ENCODE peak calls at places on chromosomes 16 and 17, in four cellular contexts. Y is prostate gland, H is H1, Q is A549. C is an unnamed sample.

GRCh38 chr16:86798247-86799041 is 220.1 kb downstream of the FOXL1 start:
- DNase-seq in Q (no peak), Y (no peak), H (no peak), C (no peak)

GRCh38 chr17:14303343-14304221 is 2.7 kb downstream of the HS3ST3B1 start:
- DNase-seq in Q (no peak), H (peak), Y (no peak), C (no peak)

GRCh38 chr17:15659236-15659635 is 24.9 kb downstream of the TRIM16 start:
- DNase-seq in H (no peak), Q (no peak), Y (no peak), C (no peak)

GRCh38 chr17:57735707-57736106 is 9.4 kb downstream of the CCDC182 start:
- DNase-seq in Y (no peak), Q (peak), H (no peak), C (no peak)

GRCh38 chr17:29069526-29070041 is 26.6 kb downstream of the PIPOX start:
- DNase-seq in Y (no peak), Q (no peak), H (no peak), C (no peak)

GRCh38 chr17:40399185-40399584 is 18.5 kb downstream of the TOP2A start:
- DNase-seq in Q (peak), H (no peak), Y (no peak), C (peak)

GRCh38 chr17:8960325-8961144 is 5.0 kb downstream of the PIK3R5 start:
- DNase-seq in H (peak), Q (no peak), Y (no peak), C (no peak)

GRCh38 chr17:29671661-29672060 is 48.9 kb upstream of the CORO6 start:
- DNase-seq in H (no peak), Y (no peak), Q (no peak), C (no peak)

GRCh38 chr16:85275533-85276249 is 163.4 kb upstream of the CIBAR2 start:
- DNase-seq in H (peak), Q (peak), Y (peak), C (no peak)

GRCh38 chr17:82687375-82687861 is 11.1 kb downstream of the RAB40B start:
- DNase-seq in H (no peak), Q (peak), Y (peak), C (no peak)

GRCh38 chr16:830107-830870 is 29.8 kb upstream of the GNG13 start:
- DNase-seq in Y (no peak), Q (no peak), H (no peak), C (no peak)

GRCh38 chr16:57531253-57531575 is 5.2 kb downstream of the CCDC102A start:
- DNase-seq in H (no peak), Q (no peak), Y (no peak), C (no peak)

GRCh38 chr16:68786685-68787418 is 49.8 kb downstream of the CDH1 start:
- DNase-seq in H (no peak), Y (peak), Q (peak), C (no peak)

GRCh38 chr16:58012481-58012880 is 11.3 kb downstream of the USB1 start:
- DNase-seq in H (no peak), Y (no peak), Q (no peak), C (no peak)

GRCh38 chr17:35849469-35850348 is 19.0 kb downstream of the HEATR9 start:
- DNase-seq in H (peak), Y (peak), Q (peak), C (peak)

GRCh38 chr17:38727661-38728220 is 2.4 kb upstream of the CISD3 start:
- DNase-seq in Y (no peak), H (no peak), Q (no peak), C (no peak)

GRCh38 chr16:55563797-55564196 is 2.7 kb upstream of the CAPNS2 start:
- DNase-seq in H (no peak), Q (no peak), Y (no peak), C (no peak)

GRCh38 chr17:3535253-3535995 is 22.2 kb downstream of the TRPV3 start:
- DNase-seq in Q (peak), H (peak), Y (no peak), C (no peak)

GRCh38 chr16:2979669-2980226 is 498 bp downstream of the PKMYT1 start:
- DNase-seq in Y (no peak), Q (no peak), H (no peak), C (no peak)

GRCh38 chr16:85172465-85173071 is 60.3 kb upstream of the CIBAR2 start:
- DNase-seq in Y (no peak), Q (peak), H (peak), C (no peak)

GRCh38 chr17:37405955-37406634 is 541 bp downstream of the ACACA start:
- DNase-seq in Q (peak), H (no peak), Y (no peak), C (no peak)

GRCh38 chr17:43758497-43759174 is at the start of gene SOST:
- DNase-seq in H (no peak), Y (no peak), Q (no peak), C (no peak)

GRCh38 chr16:22186517-22186916 is 19.6 kb upstream of the EEF2K start:
- DNase-seq in Y (no peak), Q (peak), H (peak), C (no peak)

GRCh38 chr17:147796-148740 is 10.7 kb downstream of the SCGB1C2 start:
- DNase-seq in Q (no peak), Y (no peak), H (peak), C (no peak)

GRCh38 chr17:41167561-41167960 is 460 bp downstream of the KRTAP4-3 start:
- DNase-seq in Y (no peak), H (no peak), Q (no peak), C (no peak)

GRCh38 chr17:44677136-44677535 is 12.4 kb downstream of the CCDC43 start:
- DNase-seq in H (no peak), Y (no peak), Q (no peak), C (no peak)

GRCh38 chr16:90012978-90013745 is 6.1 kb downstream of the DBNDD1 start:
- DNase-seq in Q (no peak), H (no peak), Y (no peak), C (no peak)

GRCh38 chr16:30112197-30113030 is 923 bp downstream of the GDPD3 start:
- DNase-seq in Y (no peak), Q (peak), H (peak), C (no peak)

GRCh38 chr16:2043980-2044451 is 3.6 kb downstream of the NTHL1 start:
- DNase-seq in Y (no peak), Q (no peak), H (no peak), C (no peak)

GRCh38 chr17:7440113-7440822 is 956 bp downstream of the FGF11 start:
- DNase-seq in H (peak), Y (peak), Q (peak), C (no peak)

GRCh38 chr17:40321502-40322416 is 12.8 kb downstream of the RARA start:
- DNase-seq in H (no peak), Y (no peak), Q (no peak), C (no peak)

GRCh38 chr16:64085291-64085690 is 1036.6 kb downstream of the CDH11 start:
- DNase-seq in Q (no peak), Y (no peak), H (no peak), C (no peak)

GRCh38 chr16:56481468-56482112 is 30.2 kb downstream of the OGFOD1 start:
- DNase-seq in H (no peak), Y (no peak), Q (no peak), C (no peak)

GRCh38 chr17:59357219-59357699 is 25.8 kb downstream of the YPEL2 start:
- DNase-seq in Q (no peak), Y (no peak), H (no peak), C (no peak)

GRCh38 chr17:27424516-27424915 is 31.7 kb upstream of the KSR1 start:
- DNase-seq in H (no peak), Q (no peak), Y (no peak), C (no peak)

GRCh38 chr17:78127240-78127887 is 1.2 kb downstream of the TMC6 start:
- DNase-seq in Q (no peak), Y (no peak), H (no peak), C (no peak)

GRCh38 chr16:53465606-53466290 is 31.5 kb downstream of the RBL2 start:
- DNase-seq in Y (no peak), Q (peak), H (no peak), C (peak)

GRCh38 chr17:77772461-77772897 is 186.0 kb upstream of the TNRC6C start:
- DNase-seq in Y (no peak), Q (peak), H (peak), C (no peak)

GRCh38 chr17:36501963-36502362 is 15.5 kb downstream of the ZNHIT3 start:
- DNase-seq in H (no peak), Q (no peak), Y (no peak), C (no peak)

GRCh38 chr16:62253926-62254325 is 217.7 kb upstream of the CDH8 start:
- DNase-seq in H (no peak), Y (peak), Q (no peak), C (no peak)

GRCh38 chr16:62254847-62255246 is 218.6 kb upstream of the CDH8 start:
- DNase-seq in H (no peak), Y (no peak), Q (no peak), C (no peak)

GRCh38 chr16:62261760-62262159 is 225.5 kb upstream of the CDH8 start:
- DNase-seq in Q (no peak), Y (no peak), H (no peak), C (no peak)

GRCh38 chr16:62256406-62256805 is 220.2 kb upstream of the CDH8 start:
- DNase-seq in Y (no peak), Q (peak), H (no peak), C (no peak)
- TF ChIP-seq CTCF in Y (no peak), Q (no peak), H (peak), C (no peak)

GRCh38 chr17:31527606-31528005 is 136.1 kb downstream of the RAB11FIP4 start:
- DNase-seq in Y (peak), Q (no peak), H (no peak), C (no peak)
- TF ChIP-seq CTCF in Y (peak), Q (no peak), H (no peak), C (no peak)

GRCh38 chr16:83420206-83420760 is 387.5 kb upstream of the HSBP1 start:
- DNase-seq in H (no peak), Q (no peak), Y (no peak), C (no peak)

DNA sequence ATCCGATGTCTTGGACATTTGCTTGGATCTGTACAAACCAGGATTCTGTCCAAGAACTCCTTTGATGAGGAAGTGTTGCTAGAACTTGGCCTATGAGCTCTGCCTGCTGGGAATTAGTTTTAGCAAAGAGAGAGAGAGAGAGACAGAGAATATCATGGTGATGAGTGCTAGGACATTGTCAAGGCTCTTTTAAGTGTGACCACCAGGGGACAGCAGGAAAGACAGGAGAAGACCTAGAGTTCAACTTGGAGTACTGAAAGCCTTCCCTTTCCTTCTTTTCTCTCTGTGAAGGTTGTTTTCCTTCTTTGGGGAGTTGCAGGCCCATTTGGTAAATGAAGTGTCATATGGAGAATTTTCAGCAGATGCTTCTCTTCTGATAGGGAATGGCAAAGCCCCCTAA is 389.2 kb upstream of the HSBP1 start:
- DNase-seq in H (no peak), Q (no peak), Y (no peak), C (no peak)
- TF ChIP-seq CTCF in H (peak), Q (no peak), Y (no peak), C (no peak)

GRCh38 chr17:68973098-68973929 is 18.1 kb upstream of the ABCA8 start:
- DNase-seq in H (no peak), Q (no peak), Y (no peak), C (no peak)

DNA sequence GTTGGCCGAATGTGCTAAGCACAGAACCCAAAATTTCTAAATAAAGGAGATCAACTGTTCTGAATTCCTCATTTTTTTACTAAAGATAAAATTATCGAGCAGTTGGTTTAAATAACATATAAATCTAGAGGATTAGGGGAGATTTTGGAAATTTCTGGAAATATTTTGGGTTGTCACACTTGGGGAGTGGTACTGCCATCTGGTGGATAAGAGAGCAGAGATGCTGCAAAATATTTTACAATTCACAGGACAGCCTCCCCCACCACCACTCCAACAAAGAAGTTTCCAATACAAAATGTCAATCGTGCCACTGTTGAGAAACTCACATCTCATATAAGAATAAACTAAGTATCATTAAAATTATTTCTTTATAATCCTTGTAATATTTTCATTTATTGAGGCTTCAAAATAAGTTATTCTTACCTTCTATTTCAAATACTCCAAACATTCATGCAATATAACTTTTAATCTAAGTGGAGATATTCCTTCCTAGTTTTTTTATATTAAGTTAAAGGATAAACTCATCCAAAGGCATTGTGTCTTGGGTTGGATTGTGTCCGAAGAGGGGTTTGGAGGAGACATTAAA is 17.0 kb upstream of the ABCA8 start:
- DNase-seq in Q (peak), Y (no peak), H (no peak), C (no peak)
- TF ChIP-seq CTCF in Q (peak), Y (peak), H (peak), C (peak)

GRCh38 chr17:67376892-67377726 is at the start of gene PITPNC1:
- DNase-seq in Y (peak), H (peak), Q (peak), C (no peak)
- TF ChIP-seq CTCF in Y (peak), H (no peak), Q (peak), C (peak)

GRCh38 chr17:50799582-50799981 is 32.3 kb upstream of the ANKRD40CL start:
- DNase-seq in Q (no peak), Y (no peak), H (no peak), C (no peak)

GRCh38 chr17:50800196-50800700 is 32.9 kb upstream of the ANKRD40CL start:
- DNase-seq in H (no peak), Y (no peak), Q (no peak), C (no peak)

GRCh38 chr17:50802609-50803571 is 32.5 kb upstream of the WFIKKN2 start:
- DNase-seq in H (no peak), Q (no peak), Y (no peak), C (no peak)

GRCh38 chr17:50794361-50794760 is 27.0 kb upstream of the ANKRD40CL start:
- DNase-seq in Y (no peak), H (no peak), Q (no peak), C (no peak)

GRCh38 chr17:50798424-50799344 is 31.4 kb upstream of the ANKRD40CL start:
- DNase-seq in H (no peak), Q (no peak), Y (peak), C (no peak)
- TF ChIP-seq CTCF in H (no peak), Q (no peak), Y (no peak), C (no peak)

GRCh38 chr17:76471498-76472257 is 4.3 kb downstream of the AANAT start:
- DNase-seq in Y (no peak), H (no peak), Q (no peak), C (no peak)
- TF ChIP-seq CTCF in Y (no peak), H (no peak), Q (no peak), C (no peak)

DNA sequence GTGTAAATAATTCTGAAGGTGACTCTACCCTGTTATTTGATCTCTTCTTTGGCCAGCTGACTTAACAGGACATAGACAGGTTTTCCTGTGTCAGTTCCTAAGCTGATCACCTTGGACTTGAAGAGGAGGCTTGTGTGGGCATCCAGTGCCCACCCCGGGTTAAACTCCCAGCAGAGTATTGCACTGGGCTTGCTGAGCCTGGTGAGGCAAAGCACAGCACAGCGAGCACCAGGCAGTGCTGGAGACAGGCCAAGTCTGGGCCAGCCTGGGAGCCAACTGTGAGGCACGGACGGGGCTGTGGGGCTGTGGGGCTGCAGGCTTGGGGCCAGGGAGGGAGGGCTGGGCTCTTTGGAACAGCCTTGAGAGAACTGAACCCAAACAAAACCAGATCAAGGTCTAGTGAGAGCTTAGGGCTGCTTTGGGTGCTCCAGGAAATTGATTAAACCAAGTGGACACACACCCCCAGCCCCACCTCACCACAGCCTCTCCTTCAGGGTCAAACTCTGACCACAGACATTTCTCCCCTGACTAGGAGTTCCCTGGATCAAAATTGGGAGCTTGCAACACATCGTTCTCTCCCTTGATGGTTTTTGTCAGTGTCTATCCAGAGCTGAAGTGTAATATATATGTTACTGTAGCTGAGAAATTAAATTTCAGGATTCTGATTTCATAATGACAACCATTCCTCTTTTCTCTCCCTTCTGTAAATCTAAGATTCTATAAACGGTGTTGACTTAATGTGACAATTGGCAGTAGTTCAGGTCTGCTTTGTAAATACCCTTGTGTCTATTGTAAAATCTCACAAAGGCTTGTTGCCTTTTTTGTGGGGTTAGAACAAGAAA is 5.1 kb downstream of the STH start:
- DNase-seq in Q (no peak), Y (peak), H (no peak), C (no peak)
- TF ChIP-seq CTCF in Q (no peak), Y (no peak), H (no peak), C (no peak)

DNA sequence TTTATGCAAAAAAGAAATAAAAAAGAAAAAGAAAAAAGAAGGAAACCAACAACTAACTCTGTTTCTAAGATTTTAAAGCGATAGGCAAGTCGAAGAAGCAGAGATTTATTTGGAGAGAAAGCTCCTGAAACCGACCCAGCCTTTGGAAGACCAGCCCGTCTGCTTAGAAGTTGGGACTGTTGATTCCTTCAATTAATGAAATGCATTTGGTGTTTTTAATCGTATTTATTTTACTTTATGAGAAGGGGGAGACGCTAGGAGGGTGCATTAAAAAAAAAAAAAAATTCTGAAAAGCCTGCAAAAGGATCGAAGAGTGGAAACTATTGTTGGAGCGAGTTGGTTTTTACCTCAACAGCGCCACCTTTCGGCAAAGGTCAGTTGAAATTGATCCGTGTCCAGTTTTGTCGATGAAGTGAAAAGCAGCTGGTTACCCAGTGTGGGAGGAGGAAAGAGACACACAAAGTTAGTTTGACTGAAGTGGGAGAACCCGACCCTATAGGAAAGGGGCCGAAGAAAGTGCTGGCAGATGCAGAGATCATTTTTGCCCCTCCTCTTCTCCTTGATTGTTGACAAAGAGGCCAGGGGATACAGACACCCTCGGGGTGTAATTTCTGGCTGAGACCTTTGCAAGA is 1.6 kb upstream of the MAF start:
- DNase-seq in H (peak), Y (peak), Q (peak), C (no peak)
- TF ChIP-seq CTCF in H (peak), Y (peak), Q (peak), C (peak)

GRCh38 chr16:13083687-13084086 is 182.3 kb downstream of the SHISA9 start:
- DNase-seq in Q (no peak), H (no peak), Y (no peak), C (no peak)
- TF ChIP-seq CTCF in Q (no peak), H (no peak), Y (no peak), C (no peak)